ENCODE peak calls at places on chromosomes 16 and 17, in six cellular contexts. G is suprapubic skin, P is HCT116, O is Panc1, U is GM23338, M is breast epithelium. V is an unnamed sample.

GRCh38 chr16:53220585-53220984 is 165.8 kb downstream of the CHD9 start:
- DNase-seq in G (no peak), P (no peak), O (no peak), U (peak), M (no peak), V (no peak)

GRCh38 chr17:74840989-74841666 is 18.6 kb downstream of the GRIN2C start:
- DNase-seq in G (no peak), P (no peak), O (no peak), U (peak), M (no peak), V (peak)

GRCh38 chr17:67246648-67247415 is 1.8 kb upstream of the HELZ start:
- DNase-seq in G (peak), P (peak), O (no peak), U (peak), M (peak), V (no peak)

GRCh38 chr17:42342242-42343008 is 45.8 kb downstream of the STAT3 start:
- DNase-seq in G (no peak), P (no peak), O (no peak), U (no peak), M (no peak), V (peak)

GRCh38 chr16:72173997-72174396 is 2.0 kb upstream of the PMFBP1 start:
- DNase-seq in G (no peak), P (no peak), O (no peak), U (no peak), M (no peak), V (no peak)

GRCh38 chr16:4064950-4065352 is 51.3 kb downstream of the ADCY9 start:
- DNase-seq in G (no peak), P (no peak), O (no peak), U (no peak), M (no peak), V (peak)

GRCh38 chr17:20116683-20117309 is 107.6 kb downstream of the SPECC1 start:
- DNase-seq in G (no peak), P (peak), O (no peak), U (peak), M (no peak), V (no peak)

GRCh38 chr17:8375738-8376259 is 705 bp downstream of the KRABD2 start:
- DNase-seq in G (no peak), P (no peak), O (no peak), U (peak), M (no peak), V (no peak)

GRCh38 chr17:14119546-14119945 is 50.2 kb downstream of the COX10 start:
- DNase-seq in G (no peak), P (no peak), O (no peak), U (no peak), M (no peak), V (no peak)

GRCh38 chr16:73216932-73217331 is 169.0 kb upstream of the ZFHX3 start:
- DNase-seq in G (no peak), P (no peak), O (no peak), U (no peak), M (no peak), V (no peak)

GRCh38 chr17:1486802-1487695 is 5.4 kb downstream of the MYO1C start:
- DNase-seq in G (peak), P (peak), O (peak), U (peak), M (peak), V (peak)

GRCh38 chr16:72749091-72749490 is 298.8 kb downstream of the ZFHX3 start:
- DNase-seq in G (no peak), P (no peak), O (no peak), U (no peak), M (no peak), V (no peak)

GRCh38 chr16:8887952-8888560 is 5.9 kb downstream of the LITAFD start:
- DNase-seq in G (no peak), P (no peak), O (no peak), U (no peak), M (peak), V (peak)

GRCh38 chr16:84497836-84498610 is 6.4 kb downstream of the MEAK7 start:
- DNase-seq in G (no peak), P (no peak), O (no peak), U (no peak), M (no peak), V (no peak)

GRCh38 chr17:64174686-64175456 is 44.9 kb upstream of the ERN1 start:
- DNase-seq in G (no peak), P (no peak), O (no peak), U (no peak), M (no peak), V (no peak)

GRCh38 chr17:2566056-2566455 is 27.4 kb upstream of the PAFAH1B1 start:
- DNase-seq in G (no peak), P (no peak), O (no peak), U (no peak), M (no peak), V (no peak)

GRCh38 chr16:25011891-25012499 is 3.2 kb downstream of the ARHGAP17 start:
- DNase-seq in G (no peak), P (no peak), O (no peak), U (no peak), M (no peak), V (no peak)

GRCh38 chr17:50147841-50148225 is 2.6 kb downstream of the PPP1R9B start:
- DNase-seq in G (no peak), P (no peak), O (no peak), U (no peak), M (no peak), V (no peak)

GRCh38 chr17:48104440-48104839 is 3.1 kb upstream of the SNX11 start:
- DNase-seq in G (no peak), P (no peak), O (no peak), U (no peak), M (no peak), V (no peak)

GRCh38 chr17:80283116-80283852 is 22.6 kb downstream of the RNF213 start:
- DNase-seq in G (no peak), P (no peak), O (no peak), U (no peak), M (no peak), V (no peak)

GRCh38 chr16:69938981-69939820 is 11.9 kb upstream of the CLEC18A start:
- DNase-seq in G (no peak), P (no peak), O (no peak), U (peak), M (no peak), V (no peak)

GRCh38 chr17:19706791-19707727 is 9.3 kb downstream of the SLC47A2 start:
- DNase-seq in G (no peak), P (no peak), O (no peak), U (no peak), M (no peak), V (no peak)

GRCh38 chr16:77271532-77272426 is 72.6 kb downstream of the SYCE1L start:
- DNase-seq in G (no peak), P (no peak), O (no peak), U (no peak), M (no peak), V (no peak)

GRCh38 chr16:47903470-47903869 is 252.3 kb downstream of the ABCC12 start:
- DNase-seq in G (no peak), P (no peak), O (no peak), U (no peak), M (no peak), V (no peak)

GRCh38 chr16:11050954-11051353 is 106.6 kb downstream of the CLEC16A start:
- DNase-seq in G (no peak), P (no peak), O (no peak), U (peak), M (no peak), V (peak)

GRCh38 chr16:79265701-79266100 is 334.8 kb downstream of the MAF start:
- DNase-seq in G (no peak), P (no peak), O (no peak), U (no peak), M (no peak), V (no peak)

GRCh38 chr17:7512824-7513540 is 28.8 kb downstream of the POLR2A start:
- DNase-seq in G (no peak), P (no peak), O (no peak), U (no peak), M (no peak), V (no peak)

GRCh38 chr17:15232517-15232915 is 32.6 kb downstream of the PMP22 start:
- DNase-seq in G (no peak), P (no peak), O (no peak), U (no peak), M (no peak), V (no peak)

GRCh38 chr16:4215106-4215505 is 26.8 kb downstream of the SRL start:
- DNase-seq in G (no peak), P (no peak), O (no peak), U (no peak), M (no peak), V (no peak)

GRCh38 chr17:8606415-8606814 is 24.1 kb downstream of the MYH10 start:
- DNase-seq in G (no peak), P (no peak), O (no peak), U (no peak), M (no peak), V (no peak)

GRCh38 chr17:1035546-1036170 is 38.7 kb downstream of the TIMM22 start:
- DNase-seq in G (no peak), P (no peak), O (no peak), U (no peak), M (no peak), V (no peak)

GRCh38 chr17:56679148-56679766 is 85.8 kb downstream of the NOG start:
- DNase-seq in G (no peak), P (peak), O (no peak), U (peak), M (no peak), V (no peak)

GRCh38 chr17:1365445-1366039 is 34.5 kb downstream of the YWHAE start:
- DNase-seq in G (no peak), P (peak), O (peak), U (peak), M (no peak), V (peak)

GRCh38 chr17:77948690-77949114 is 9.8 kb upstream of the TNRC6C start:
- DNase-seq in G (no peak), P (peak), O (no peak), U (peak), M (no peak), V (no peak)

GRCh38 chr17:2264023-2264860 is 39.3 kb downstream of the SMG6 start:
- DNase-seq in G (no peak), P (no peak), O (no peak), U (no peak), M (no peak), V (no peak)

GRCh38 chr16:68231384-68232136 is 4.4 kb downstream of the ESRP2 start:
- DNase-seq in G (no peak), P (no peak), O (no peak), U (no peak), M (no peak), V (peak)

GRCh38 chr16:68233835-68234187 is 2.1 kb downstream of the ESRP2 start:
- DNase-seq in G (no peak), P (no peak), O (no peak), U (no peak), M (no peak), V (peak)

GRCh38 chr16:68232335-68232734 is 3.6 kb downstream of the ESRP2 start:
- DNase-seq in G (no peak), P (no peak), O (no peak), U (no peak), M (no peak), V (peak)

GRCh38 chr16:68234188-68235104 is 1.5 kb downstream of the ESRP2 start:
- DNase-seq in G (no peak), P (peak), O (no peak), U (peak), M (peak), V (peak)

DNA sequence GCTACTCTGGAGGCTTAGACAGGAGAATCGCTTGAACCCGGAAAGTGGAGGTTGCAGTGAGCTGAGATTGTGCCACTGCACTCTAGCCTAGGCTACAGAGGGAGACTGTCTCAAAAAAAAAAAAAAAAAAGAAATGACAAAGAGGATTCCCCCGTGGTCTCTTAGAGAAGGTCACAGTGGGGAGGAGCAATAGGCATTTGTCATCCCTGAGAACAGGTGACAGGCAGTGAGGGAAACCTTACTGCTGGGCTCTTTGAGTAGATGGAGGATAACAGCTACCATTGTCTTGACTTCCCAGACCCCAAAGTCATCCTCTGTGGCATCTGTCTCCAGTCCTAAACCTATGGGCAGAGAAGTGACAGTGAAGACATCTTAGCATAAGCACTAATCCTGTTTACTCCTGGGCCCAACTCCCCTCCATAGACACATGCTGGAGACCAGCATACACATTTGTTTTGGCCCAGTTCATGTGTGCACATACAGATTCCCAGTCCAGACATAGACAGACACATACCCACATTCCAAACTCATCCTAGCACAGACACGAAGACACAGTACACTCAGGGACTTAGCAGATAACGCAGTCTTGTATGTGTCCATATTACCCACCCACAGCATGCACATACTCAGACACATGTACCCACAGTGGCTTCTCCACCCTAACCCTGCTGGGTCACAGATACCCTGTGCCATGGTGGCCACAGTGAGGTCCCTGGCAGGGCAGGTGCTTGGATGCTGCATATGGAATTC is 2.7 kb downstream of the ESRP2 start:
- DNase-seq in G (no peak), P (no peak), O (no peak), U (no peak), M (no peak), V (peak)
- TF ChIP-seq POLR2AphosphoS5 in G (no peak), P (no peak), O (no peak), U (no peak), M (no peak), V (no peak)

DNA sequence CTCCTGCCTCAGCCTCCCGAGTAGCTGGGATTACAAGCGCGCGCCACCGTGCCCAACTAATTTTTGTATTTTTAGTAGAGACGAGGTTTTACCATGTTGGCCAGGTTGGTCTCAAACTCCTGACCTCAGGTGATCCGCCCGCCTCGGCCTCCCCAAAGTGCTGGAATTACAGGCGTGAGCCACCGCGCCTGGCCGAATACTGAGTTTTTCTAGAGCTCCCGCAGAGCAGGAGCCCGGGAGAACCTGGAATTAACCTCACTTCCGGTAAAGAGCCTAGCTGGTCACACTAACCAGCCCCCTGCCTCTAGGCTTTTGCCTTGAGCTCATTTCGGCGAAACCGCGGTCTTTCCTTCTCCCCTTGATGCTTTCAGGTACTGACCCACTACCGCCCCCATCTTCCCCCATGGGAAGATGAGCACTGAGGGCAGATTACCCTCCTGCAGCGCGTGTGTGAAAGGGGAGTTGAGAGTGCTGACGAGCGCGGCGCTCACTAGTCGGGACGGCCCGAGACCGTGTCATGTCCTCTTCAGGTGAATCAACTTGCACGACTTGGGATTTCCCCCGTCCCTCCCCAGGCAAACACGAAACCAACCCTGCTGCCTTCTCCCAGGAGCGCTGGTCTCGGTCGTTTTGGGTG is 743 bp upstream of the NEK8 start:
- DNase-seq in G (no peak), P (peak), O (no peak), U (peak), M (peak), V (peak)
- TF ChIP-seq POLR2AphosphoS5 in G (no peak), P (no peak), O (no peak), U (peak), M (no peak), V (no peak)

GRCh38 chr16:89366561-89367537 is 123.5 kb downstream of the ANKRD11 start:
- DNase-seq in G (no peak), P (no peak), O (no peak), U (no peak), M (no peak), V (no peak)
- TF ChIP-seq POLR2AphosphoS5 in G (no peak), P (peak), O (no peak), U (no peak), M (no peak), V (no peak)

GRCh38 chr17:76714822-76715461 is 4.2 kb upstream of the MXRA7 start:
- DNase-seq in G (peak), P (no peak), O (no peak), U (peak), M (no peak), V (peak)
- TF ChIP-seq POLR2AphosphoS5 in G (no peak), P (no peak), O (no peak), U (no peak), M (no peak), V (no peak)

GRCh38 chr16:67993207-67994036 is 5.9 kb downstream of the DPEP2 start:
- DNase-seq in G (peak), P (peak), O (no peak), U (peak), M (peak), V (peak)
- TF ChIP-seq POLR2AphosphoS5 in G (no peak), P (peak), O (no peak), U (no peak), M (peak), V (no peak)

DNA sequence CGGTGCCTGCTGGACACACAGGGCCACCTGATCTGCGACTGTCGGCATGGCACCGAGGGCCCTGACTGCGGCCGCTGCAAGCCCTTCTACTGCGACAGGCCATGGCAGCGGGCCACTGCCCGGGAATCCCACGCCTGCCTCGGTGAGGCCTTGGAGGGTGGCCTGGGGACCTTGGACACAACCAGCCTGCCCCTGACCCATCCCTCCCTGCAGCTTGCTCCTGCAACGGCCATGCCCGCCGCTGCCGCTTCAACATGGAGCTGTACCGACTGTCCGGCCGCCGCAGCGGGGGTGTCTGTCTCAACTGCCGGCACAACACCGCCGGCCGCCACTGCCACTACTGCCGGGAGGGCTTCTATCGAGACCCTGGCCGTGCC is 1.4 kb downstream of the NTN3 start:
- DNase-seq in G (peak), P (no peak), O (no peak), U (no peak), M (no peak), V (no peak)
- TF ChIP-seq POLR2AphosphoS5 in G (no peak), P (no peak), O (no peak), U (no peak), M (no peak), V (no peak)

DNA sequence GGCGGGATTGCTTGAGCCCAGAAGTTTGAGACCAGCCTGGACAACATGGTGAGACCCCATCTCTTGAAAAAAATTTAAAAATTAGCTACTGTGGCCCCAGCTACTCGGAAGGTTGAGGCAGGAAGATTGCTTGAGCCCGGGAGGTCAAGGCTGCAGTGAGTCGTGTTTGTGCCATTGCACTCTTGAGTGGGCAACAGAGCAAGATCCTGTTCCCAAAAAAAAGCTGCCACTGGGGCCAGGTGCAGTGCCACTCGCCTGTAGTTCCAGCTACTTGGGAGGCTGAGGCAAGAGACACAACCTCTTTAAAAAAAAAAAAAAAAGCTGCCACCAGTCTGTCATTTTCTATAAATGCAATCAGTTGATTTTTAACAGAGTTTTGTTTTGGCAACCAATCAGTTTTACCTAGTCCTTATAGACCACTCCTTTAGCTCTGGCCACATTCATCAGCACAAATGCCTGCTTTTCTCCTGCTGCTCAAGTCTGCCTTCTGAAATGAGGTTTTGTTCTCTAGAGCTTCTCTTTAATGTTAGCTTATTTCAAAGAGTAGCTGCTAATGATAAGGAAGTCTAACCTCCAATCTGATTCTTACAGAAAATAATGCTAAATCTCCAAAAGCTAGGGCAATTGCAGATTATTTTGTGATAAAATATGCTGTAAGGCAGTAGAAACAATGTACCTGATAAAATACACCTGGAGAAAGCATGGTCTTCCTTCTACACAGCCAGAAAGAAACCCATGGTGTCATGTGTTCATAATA is 64.8 kb downstream of the TUBD1 start:
- DNase-seq in G (no peak), P (no peak), O (no peak), U (no peak), M (no peak), V (no peak)
- TF ChIP-seq POLR2AphosphoS5 in G (no peak), P (no peak), O (no peak), U (no peak), M (no peak), V (no peak)

GRCh38 chr17:29573558-29573870 is 5.0 kb downstream of the TP53I13 start:
- DNase-seq in G (peak), P (no peak), O (no peak), U (no peak), M (peak), V (peak)
- TF ChIP-seq POLR2AphosphoS5 in G (no peak), P (no peak), O (no peak), U (peak), M (no peak), V (no peak)

DNA sequence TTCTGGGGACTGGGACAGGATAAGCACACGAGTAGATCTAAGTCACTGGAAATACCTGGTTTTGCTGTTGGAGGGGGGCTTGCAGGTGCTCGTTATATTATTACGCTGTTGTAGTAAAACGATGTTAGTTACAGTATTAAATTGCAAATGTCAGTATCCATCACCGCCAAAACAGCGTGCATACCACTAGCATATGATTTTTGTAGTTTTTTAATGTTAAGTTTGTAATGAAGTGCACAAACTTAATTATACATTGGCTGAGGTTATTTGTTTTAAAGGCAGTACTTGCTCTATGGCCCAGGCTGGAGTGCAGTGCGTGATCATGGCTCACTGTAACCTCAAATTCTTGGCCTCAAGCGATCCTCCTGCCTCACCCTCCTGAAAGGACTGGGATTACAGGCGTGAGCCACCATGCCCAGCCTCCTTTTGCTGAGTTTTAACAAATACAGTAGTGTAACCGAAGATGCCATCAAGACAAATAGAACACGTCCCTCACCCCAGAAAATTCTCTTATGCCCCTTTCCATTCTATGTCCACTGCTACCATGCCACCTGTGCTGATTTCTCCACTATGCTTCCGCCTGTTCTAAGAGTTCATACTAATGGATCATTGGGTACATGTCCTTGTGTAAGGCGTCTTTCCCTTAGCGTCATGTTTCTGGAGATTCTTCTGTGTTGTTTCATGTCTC is 20.7 kb upstream of the CSNK1D start:
- DNase-seq in G (no peak), P (no peak), O (no peak), U (no peak), M (no peak), V (no peak)
- TF ChIP-seq POLR2AphosphoS5 in G (no peak), P (peak), O (peak), U (peak), M (peak), V (no peak)